ENCODE peak calls at places on chromosomes 5 and 9, in four cellular contexts. O is DMS 273 treated with DMSO at 0.1 percent for 48 hours; Y is CD8-positive, alpha-beta T cell; F is putamen. M is an unnamed sample.

GRCh38 chr9:98064623-98065392 is 8.3 kb downstream of the NANS start:
- DNase-seq in O (no peak), Y (no peak), F (no peak), M (no peak)

GRCh38 chr5:375921-376871 is 54.7 kb downstream of the AHRR start:
- DNase-seq in O (no peak), Y (no peak), F (no peak), M (peak)

GRCh38 chr9:4494806-4495205 is 4.5 kb downstream of the SLC1A1 start:
- DNase-seq in O (no peak), Y (no peak), F (no peak), M (no peak)

GRCh38 chr5:42993516-42994284 is 46.4 kb downstream of the ANXA2R start:
- DNase-seq in O (no peak), Y (peak), F (no peak), M (peak)

GRCh38 chr5:4511996-4512656 is 628.0 kb upstream of the ADAMTS16 start:
- DNase-seq in O (no peak), Y (no peak), F (no peak), M (peak)

GRCh38 chr9:121107041-121107440 is 32.3 kb downstream of the CNTRL start:
- DNase-seq in O (no peak), Y (no peak), F (no peak), M (no peak)

GRCh38 chr5:173807150-173807784 is 80.9 kb upstream of the CPEB4 start:
- DNase-seq in O (no peak), Y (no peak), F (no peak), M (no peak)

GRCh38 chr5:149940077-149940574 is 4.5 kb downstream of the PDE6A start:
- DNase-seq in O (no peak), Y (no peak), F (no peak), M (no peak)

GRCh38 chr5:149235841-149236240 is 35.8 kb upstream of the AFAP1L1 start:
- DNase-seq in O (no peak), Y (no peak), F (no peak), M (no peak)

GRCh38 chr9:126375386-126375785 is 48.8 kb downstream of the MVB12B start:
- DNase-seq in O (no peak), Y (no peak), F (no peak), M (peak)

GRCh38 chr5:113663879-113664278 is 150.4 kb downstream of the YTHDC2 start:
- DNase-seq in O (no peak), Y (no peak), F (no peak), M (peak)

GRCh38 chr9:92059669-92060068 is 55.5 kb downstream of the SPTLC1 start:
- DNase-seq in O (no peak), Y (no peak), F (no peak), M (no peak)

GRCh38 chr5:35974570-35974969 is 16.6 kb downstream of the UGT3A1 start:
- DNase-seq in O (no peak), Y (no peak), F (no peak), M (no peak)

GRCh38 chr5:111144352-111144930 is 52.3 kb downstream of the WDR36 start:
- DNase-seq in O (no peak), Y (no peak), F (no peak), M (no peak)

GRCh38 chr5:20105915-20106314 is 117.9 kb upstream of the CDH18 start:
- DNase-seq in O (no peak), Y (no peak), F (no peak), M (no peak)

GRCh38 chr5:93275376-93275775 is 305.6 kb downstream of the NR2F1-AS1 start:
- DNase-seq in O (no peak), Y (no peak), F (no peak), M (no peak)

GRCh38 chr9:88535932-88536324 is 950 bp downstream of the NXNL2 start:
- DNase-seq in O (no peak), Y (no peak), F (no peak), M (peak)

GRCh38 chr5:143721960-143722359 is 90.0 kb upstream of the HMHB1 start:
- DNase-seq in O (no peak), Y (no peak), F (no peak), M (no peak)

GRCh38 chr5:77301447-77301878 is 91.0 kb downstream of the PDE8B start:
- DNase-seq in O (no peak), Y (no peak), F (peak), M (no peak)

GRCh38 chr9:98263080-98263479 is 7.6 kb upstream of the TBC1D2 start:
- DNase-seq in O (no peak), Y (no peak), F (no peak), M (no peak)

GRCh38 chr5:16033196-16033925 is 146.2 kb downstream of the MARCHF11 start:
- DNase-seq in O (no peak), Y (no peak), F (no peak), M (no peak)

GRCh38 chr9:126153382-126153781 is 173.2 kb upstream of the MVB12B start:
- DNase-seq in O (no peak), Y (no peak), F (no peak), M (no peak)

M was measured in right cardiac atrium.